ENCODE peak calls at places on chromosomes 11 and 22, in five cellular contexts. U is suprapubic skin; H is pancreas; D is CD4-positive, CD25-positive, alpha-beta regulatory T cell; R is fibroblast of lung. T is an unnamed sample. For H3K4me1, the result is how much of the 10 kb centered on the place peaks cover.

GRCh38 chr22:19321757-19322156 is 30.2 kb upstream of the CLTCL1 start:
- DNase-seq in U (no peak), H (no peak), D (no peak), R (no peak), T (no peak)

GRCh38 chr11:134464981-134465730 is 53.1 kb upstream of the B3GAT1 start:
- DNase-seq in U (no peak), H (no peak), D (no peak), R (no peak), T (no peak)

GRCh38 chr11:92696076-92696475 is 273.4 kb upstream of the MTNR1B start:
- DNase-seq in U (no peak), H (no peak), D (no peak), R (no peak), T (no peak)

GRCh38 chr11:119352857-119353260 is 6.4 kb upstream of the MFRP start:
- DNase-seq in U (no peak), H (peak), D (no peak), R (peak), T (no peak)

GRCh38 chr22:20264614-20265452 is 3.3 kb downstream of the RTN4R start:
- DNase-seq in U (no peak), H (no peak), D (no peak), R (no peak), T (no peak)

GRCh38 chr11:59802639-59803176 is 7.9 kb downstream of the MRPL16 start:
- DNase-seq in U (no peak), H (peak), D (peak), R (peak), T (peak)

GRCh38 chr22:27004434-27004833 is 347.0 kb downstream of the MIAT start:
- DNase-seq in U (no peak), H (no peak), D (no peak), R (no peak), T (no peak)

GRCh38 chr22:18063311-18063710 is 14.5 kb upstream of the PEX26 start:
- DNase-seq in U (no peak), H (no peak), D (no peak), R (no peak), T (no peak)

GRCh38 chr11:8070417-8071101 is 10.5 kb upstream of the TUB start:
- DNase-seq in U (no peak), H (no peak), D (no peak), R (peak), T (no peak)

GRCh38 chr22:29458551-29458950 is 20.2 kb downstream of the RFPL1 start:
- DNase-seq in U (no peak), H (no peak), D (no peak), R (no peak), T (no peak)

GRCh38 chr11:86919557-86920210 is 35.5 kb downstream of the FZD4 start:
- DNase-seq in U (no peak), H (no peak), D (no peak), R (peak), T (peak)

GRCh38 chr11:115921540-115921939 is 417.3 kb upstream of the CADM1 start:
- DNase-seq in U (no peak), H (no peak), D (no peak), R (no peak), T (no peak)

GRCh38 chr11:133058501-133058900 is 473.8 kb downstream of the OPCML start:
- DNase-seq in U (peak), H (no peak), D (no peak), R (no peak), T (no peak)

GRCh38 chr11:110434952-110435779 is 5.4 kb downstream of the FDX1 start:
- DNase-seq in U (no peak), H (peak), D (peak), R (peak), T (no peak)

GRCh38 chr11:132911186-132911585 is 621.1 kb downstream of the OPCML start:
- DNase-seq in U (no peak), H (no peak), D (no peak), R (peak), T (no peak)

GRCh38 chr22:31148953-31149627 is 8.8 kb upstream of the PLA2G3 start:
- DNase-seq in U (no peak), H (peak), D (no peak), R (peak), T (peak)

GRCh38 chr11:45336136-45336535 is 50.0 kb upstream of the SYT13 start:
- DNase-seq in U (no peak), H (no peak), D (no peak), R (no peak), T (no peak)

GRCh38 chr11:14125529-14125928 is 163.0 kb downstream of the SPON1 start:
- DNase-seq in U (no peak), H (no peak), D (no peak), R (no peak), T (no peak)

GRCh38 chr11:76695767-76696166 is 25.2 kb upstream of the LRRC32 start:
- DNase-seq in U (no peak), H (no peak), D (no peak), R (no peak), T (no peak)

GRCh38 chr11:27040302-27041115 is at the start of gene BBOX1:
- DNase-seq in U (no peak), H (no peak), D (no peak), R (no peak), T (no peak)

GRCh38 chr22:32997295-32997694 is 60.9 kb downstream of the SYN3 start:
- DNase-seq in U (no peak), H (no peak), D (no peak), R (no peak), T (no peak)

GRCh38 chr22:35540600-35541253 is at the start of gene RASD2:
- DNase-seq in U (no peak), H (peak), D (peak), R (no peak), T (peak)

GRCh38 chr11:11169715-11170351 is 183.2 kb downstream of the CSNK2A3 start:
- DNase-seq in U (no peak), H (no peak), D (no peak), R (no peak), T (no peak)

GRCh38 chr22:25672685-25673084 is 69.3 kb upstream of the MYO18B start:
- DNase-seq in U (no peak), H (no peak), D (no peak), R (peak), T (no peak)

GRCh38 chr22:38831166-38831945 is 12.5 kb downstream of the NPTXR start:
- DNase-seq in U (no peak), H (no peak), D (no peak), R (peak), T (no peak)

GRCh38 chr11:1877211-1878133 is 14.2 kb downstream of the PRR33 start:
- DNase-seq in U (peak), H (no peak), D (no peak), R (peak), T (no peak)

GRCh38 chr11:118398797-118399564 is 2.4 kb upstream of the ATP5MG start:
- DNase-seq in U (no peak), H (no peak), D (peak), R (peak), T (peak)

GRCh38 chr11:14359573-14360031 is 619 bp upstream of the RRAS2 start:
- DNase-seq in U (no peak), H (no peak), D (no peak), R (no peak), T (no peak)

GRCh38 chr11:10674991-10675440 is 18.5 kb downstream of the IRAG1 start:
- DNase-seq in U (no peak), H (no peak), D (no peak), R (no peak), T (no peak)

GRCh38 chr22:34297536-34298120 is 377.4 kb upstream of the LARGE1 start:
- DNase-seq in U (no peak), H (no peak), D (no peak), R (no peak), T (no peak)

GRCh38 chr11:78371221-78371899 is 46.3 kb downstream of the GAB2 start:
- DNase-seq in U (no peak), H (no peak), D (no peak), R (no peak), T (no peak)

GRCh38 chr22:46674367-46674781 is 54.2 kb downstream of the GRAMD4 start:
- DNase-seq in U (no peak), H (no peak), D (peak), R (no peak), T (peak)

GRCh38 chr22:43440556-43440955 is 28.7 kb downstream of the MPPED1 start:
- DNase-seq in U (no peak), H (no peak), D (no peak), R (no peak), T (no peak)

GRCh38 chr22:28736296-28737155 is 5.1 kb downstream of the CHEK2 start:
- DNase-seq in U (no peak), H (no peak), D (no peak), R (no peak), T (no peak)

GRCh38 chr11:12754582-12755250 is 80.5 kb downstream of the TEAD1 start:
- DNase-seq in U (no peak), H (no peak), D (no peak), R (no peak), T (no peak)

GRCh38 chr11:125886997-125887372 is 483 bp upstream of the HYLS1 start:
- DNase-seq in U (peak), H (no peak), D (peak), R (no peak), T (no peak)

GRCh38 chr11:65571420-65571819 is 918 bp upstream of the FAM89B start:
- DNase-seq in U (no peak), H (peak), D (no peak), R (no peak), T (no peak)

GRCh38 chr11:65573391-65574146 is 1.2 kb downstream of the FAM89B start:
- DNase-seq in U (no peak), H (peak), D (no peak), R (no peak), T (no peak)

GRCh38 chr11:65574147-65574962 is 1.5 kb upstream of the EHBP1L1 start:
- DNase-seq in U (peak), H (peak), D (peak), R (peak), T (peak)

GRCh38 chr11:65571940-65572339 is 398 bp upstream of the FAM89B start:
- DNase-seq in U (no peak), H (no peak), D (no peak), R (peak), T (no peak)

DNA sequence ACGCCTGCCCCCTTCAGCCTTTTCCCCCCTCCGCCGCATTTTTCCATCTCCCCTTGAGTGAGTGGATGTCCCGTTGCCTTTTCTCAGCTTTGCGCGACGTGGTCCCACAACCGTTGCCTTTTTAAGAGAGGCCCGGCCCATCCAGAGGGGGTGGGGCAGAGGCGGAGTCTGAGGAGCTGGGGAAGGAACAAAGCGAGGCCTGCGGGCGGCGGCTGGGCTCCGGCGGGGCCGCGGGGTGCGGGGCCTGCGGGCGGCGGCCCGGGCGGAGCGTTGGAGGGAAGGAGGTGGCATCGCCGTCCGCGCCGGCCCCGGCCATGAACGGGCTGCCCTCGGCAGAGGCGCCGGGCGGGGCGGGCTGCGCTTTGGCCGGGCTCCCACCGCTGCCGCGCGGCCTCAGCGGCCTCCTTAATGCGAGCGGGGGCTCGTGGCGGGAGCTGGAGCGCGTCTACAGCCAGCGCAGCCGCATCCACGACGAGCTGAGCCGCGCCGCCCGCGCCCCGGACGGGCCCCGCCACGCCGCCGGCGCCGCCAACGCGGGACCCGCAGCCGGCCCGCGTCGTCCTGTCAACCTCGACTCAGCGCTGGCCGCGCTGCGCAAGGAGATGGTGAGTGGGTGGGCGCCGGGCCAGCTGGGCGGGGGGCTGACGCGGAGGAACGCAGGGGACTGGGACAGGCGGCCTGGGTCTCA is at the start of gene FAM89B:
- DNase-seq in U (peak), H (peak), D (peak), R (peak), T (peak)
- H3K4me1 ChIP-seq in U (half or more), H (under half), D (half or more), R (under half), T (half or more)

GRCh38 chr11:114075343-114075610 is 15.8 kb downstream of the ZBTB16 start:
- DNase-seq in U (no peak), H (no peak), D (no peak), R (no peak), T (no peak)

GRCh38 chr11:114074546-114075342 is 15.2 kb downstream of the ZBTB16 start:
- DNase-seq in U (no peak), H (no peak), D (no peak), R (no peak), T (no peak)

GRCh38 chr11:114073506-114074381 is 14.2 kb downstream of the ZBTB16 start:
- DNase-seq in U (no peak), H (no peak), D (no peak), R (no peak), T (peak)

GRCh38 chr11:114070464-114071139 is 11.1 kb downstream of the ZBTB16 start:
- DNase-seq in U (no peak), H (no peak), D (no peak), R (no peak), T (no peak)

GRCh38 chr11:114072978-114073377 is 13.5 kb downstream of the ZBTB16 start:
- DNase-seq in U (no peak), H (no peak), D (no peak), R (no peak), T (no peak)
- H3K4me3 ChIP-seq in U (peak), H (no peak), D (no peak), R (no peak), T (no peak)

DNA sequence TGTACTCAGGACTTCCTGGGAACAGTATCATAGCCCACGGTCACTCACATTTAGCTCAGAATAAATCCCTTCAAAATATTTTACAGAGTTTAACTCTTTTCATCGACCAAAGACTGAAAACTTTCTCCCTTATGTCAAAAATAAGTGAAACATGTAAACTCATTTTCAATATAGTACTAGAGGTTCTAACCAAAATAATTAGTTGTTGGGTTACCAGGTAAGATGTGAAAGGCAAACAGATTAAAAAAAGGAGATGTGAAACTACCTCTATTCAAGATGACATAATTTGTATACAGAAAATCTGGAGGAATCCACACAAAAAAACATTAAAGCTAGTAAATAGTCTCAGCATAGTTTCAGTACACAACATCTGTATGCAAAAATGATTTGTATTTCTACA is 20.3 kb downstream of the XKR3 start:
- DNase-seq in U (no peak), H (no peak), D (no peak), R (no peak), T (no peak)
- H3K27ac ChIP-seq in U (no peak), H (no peak), D (no peak), R (no peak), T (no peak)

GRCh38 chr11:62543680-62544444 is 2.7 kb downstream of the AHNAK start:
- DNase-seq in U (no peak), H (no peak), D (no peak), R (no peak), T (no peak)
- H3K4me1 ChIP-seq in U (half or more), H (under half), D (half or more), R (under half), T (under half)

T was measured in naive thymus-derived CD4-positive, alpha-beta T cell.